ENCODE peak calls at places on chromosomes 6 and 20, in eight cellular contexts. One of them, this sample, is unnamed.

GRCh38 chr20:38842558-38842981 is 37.1 kb downstream of the PPP1R16B start:
- DNase-seq in germinal center: peak; percentile 93
- DNase-seq in HEK293T: no peak
- DNase-seq in C1 segment of cervical spinal cord: no peak
- DNase-seq in naive thymus-derived CD8-positive, alpha-beta T cell: peak; percentile 49
- DNase-seq in cardiac muscle cell: no peak
- DNase-seq in GM04504: no peak
- DNase-seq in activated T-helper 1 cell treated with anti-CD3 and anti-CD28 coated beads, Interleukin-2, amount 50 U/mL, for 16 hours: no peak
- DNase-seq in this sample: peak; percentile 45

GRCh38 chr6:47697925-47698324 is 455 bp upstream of the ADGRF4 start:
- DNase-seq in naive thymus-derived CD8-positive, alpha-beta T cell: no peak
- DNase-seq in cardiac muscle cell: no peak
- DNase-seq in GM04504: no peak
- DNase-seq in germinal center: no peak
- DNase-seq in activated T-helper 1 cell treated with anti-CD3 and anti-CD28 coated beads, Interleukin-2, amount 50 U/mL, for 16 hours: no peak
- DNase-seq in HEK293T: no peak
- DNase-seq in C1 segment of cervical spinal cord: no peak
- DNase-seq in this sample: no peak

GRCh38 chr6:52160468-52161104 is 25.6 kb upstream of the IL17A start:
- DNase-seq in cardiac muscle cell: no peak
- DNase-seq in naive thymus-derived CD8-positive, alpha-beta T cell: no peak
- DNase-seq in germinal center: no peak
- DNase-seq in HEK293T: no peak
- DNase-seq in C1 segment of cervical spinal cord: no peak
- DNase-seq in activated T-helper 1 cell treated with anti-CD3 and anti-CD28 coated beads, Interleukin-2, amount 50 U/mL, for 16 hours: no peak
- DNase-seq in GM04504: no peak
- DNase-seq in this sample: no peak

GRCh38 chr6:142925575-142926110 is 19.3 kb downstream of the HIVEP2 start:
- DNase-seq in activated T-helper 1 cell treated with anti-CD3 and anti-CD28 coated beads, Interleukin-2, amount 50 U/mL, for 16 hours: no peak
- DNase-seq in germinal center: no peak
- DNase-seq in cardiac muscle cell: no peak
- DNase-seq in HEK293T: no peak
- DNase-seq in C1 segment of cervical spinal cord: no peak
- DNase-seq in GM04504: no peak
- DNase-seq in naive thymus-derived CD8-positive, alpha-beta T cell: no peak
- DNase-seq in this sample: no peak

GRCh38 chr20:33676121-33676520 is 1.9 kb upstream of the NECAB3 start:
- DNase-seq in germinal center: peak; percentile 3
- DNase-seq in activated T-helper 1 cell treated with anti-CD3 and anti-CD28 coated beads, Interleukin-2, amount 50 U/mL, for 16 hours: no peak
- DNase-seq in GM04504: no peak
- DNase-seq in naive thymus-derived CD8-positive, alpha-beta T cell: no peak
- DNase-seq in cardiac muscle cell: no peak
- DNase-seq in HEK293T: no peak
- DNase-seq in C1 segment of cervical spinal cord: no peak
- DNase-seq in this sample: no peak

GRCh38 chr6:44043479-44044153 is 83.6 kb downstream of the MRPL14 start:
- DNase-seq in germinal center: no peak
- DNase-seq in C1 segment of cervical spinal cord: no peak
- DNase-seq in activated T-helper 1 cell treated with anti-CD3 and anti-CD28 coated beads, Interleukin-2, amount 50 U/mL, for 16 hours: no peak
- DNase-seq in naive thymus-derived CD8-positive, alpha-beta T cell: no peak
- DNase-seq in HEK293T: no peak
- DNase-seq in GM04504: no peak
- DNase-seq in cardiac muscle cell: no peak
- DNase-seq in this sample: no peak

GRCh38 chr6:163457637-163458561 is 43.4 kb downstream of the QKI start:
- DNase-seq in activated T-helper 1 cell treated with anti-CD3 and anti-CD28 coated beads, Interleukin-2, amount 50 U/mL, for 16 hours: no peak
- DNase-seq in GM04504: peak; percentile 79
- DNase-seq in naive thymus-derived CD8-positive, alpha-beta T cell: no peak
- DNase-seq in C1 segment of cervical spinal cord: no peak
- DNase-seq in germinal center: no peak
- DNase-seq in HEK293T: no peak
- DNase-seq in cardiac muscle cell: peak; percentile 44
- DNase-seq in this sample: no peak

GRCh38 chr6:136077834-136078576 is 172.1 kb downstream of the MTFR2 start:
- DNase-seq in HEK293T: no peak
- DNase-seq in C1 segment of cervical spinal cord: no peak
- DNase-seq in activated T-helper 1 cell treated with anti-CD3 and anti-CD28 coated beads, Interleukin-2, amount 50 U/mL, for 16 hours: no peak
- DNase-seq in cardiac muscle cell: no peak
- DNase-seq in germinal center: no peak
- DNase-seq in naive thymus-derived CD8-positive, alpha-beta T cell: no peak
- DNase-seq in GM04504: peak; percentile 93
- DNase-seq in this sample: no peak

GRCh38 chr6:111721677-111722219 is 116.1 kb upstream of the TRAF3IP2 start:
- DNase-seq in GM04504: no peak
- DNase-seq in germinal center: peak; percentile 73
- DNase-seq in HEK293T: peak; percentile 60
- DNase-seq in C1 segment of cervical spinal cord: no peak
- DNase-seq in cardiac muscle cell: no peak
- DNase-seq in naive thymus-derived CD8-positive, alpha-beta T cell: no peak
- DNase-seq in activated T-helper 1 cell treated with anti-CD3 and anti-CD28 coated beads, Interleukin-2, amount 50 U/mL, for 16 hours: no peak
- DNase-seq in this sample: peak; percentile 40

GRCh38 chr6:712805-713204 is 19.9 kb upstream of the EXOC2 start:
- DNase-seq in naive thymus-derived CD8-positive, alpha-beta T cell: no peak
- DNase-seq in germinal center: no peak
- DNase-seq in activated T-helper 1 cell treated with anti-CD3 and anti-CD28 coated beads, Interleukin-2, amount 50 U/mL, for 16 hours: no peak
- DNase-seq in C1 segment of cervical spinal cord: no peak
- DNase-seq in HEK293T: no peak
- DNase-seq in GM04504: no peak
- DNase-seq in cardiac muscle cell: no peak
- DNase-seq in this sample: no peak

GRCh38 chr6:30520480-30520992 is 31.2 kb downstream of the HLA-E start:
- DNase-seq in C1 segment of cervical spinal cord: no peak
- DNase-seq in germinal center: no peak
- DNase-seq in naive thymus-derived CD8-positive, alpha-beta T cell: no peak
- DNase-seq in GM04504: no peak
- DNase-seq in cardiac muscle cell: no peak
- DNase-seq in activated T-helper 1 cell treated with anti-CD3 and anti-CD28 coated beads, Interleukin-2, amount 50 U/mL, for 16 hours: no peak
- DNase-seq in HEK293T: no peak
- DNase-seq in this sample: no peak

GRCh38 chr6:161374971-161375873 is 101.4 kb upstream of the AGPAT4 start:
- DNase-seq in activated T-helper 1 cell treated with anti-CD3 and anti-CD28 coated beads, Interleukin-2, amount 50 U/mL, for 16 hours: no peak
- DNase-seq in GM04504: no peak
- DNase-seq in HEK293T: peak; percentile 33
- DNase-seq in cardiac muscle cell: peak; percentile 48
- DNase-seq in C1 segment of cervical spinal cord: peak; percentile 51
- DNase-seq in naive thymus-derived CD8-positive, alpha-beta T cell: no peak
- DNase-seq in germinal center: no peak
- DNase-seq in this sample: no peak

GRCh38 chr6:121505284-121505683 is 69.8 kb downstream of the GJA1 start:
- DNase-seq in naive thymus-derived CD8-positive, alpha-beta T cell: no peak
- DNase-seq in HEK293T: no peak
- DNase-seq in GM04504: no peak
- DNase-seq in C1 segment of cervical spinal cord: no peak
- DNase-seq in germinal center: no peak
- DNase-seq in cardiac muscle cell: no peak
- DNase-seq in activated T-helper 1 cell treated with anti-CD3 and anti-CD28 coated beads, Interleukin-2, amount 50 U/mL, for 16 hours: no peak
- DNase-seq in this sample: no peak

GRCh38 chr20:18731940-18732339 is 81.6 kb upstream of the SCP2D1 start:
- DNase-seq in germinal center: no peak
- DNase-seq in cardiac muscle cell: no peak
- DNase-seq in naive thymus-derived CD8-positive, alpha-beta T cell: no peak
- DNase-seq in GM04504: no peak
- DNase-seq in C1 segment of cervical spinal cord: no peak
- DNase-seq in HEK293T: no peak
- DNase-seq in activated T-helper 1 cell treated with anti-CD3 and anti-CD28 coated beads, Interleukin-2, amount 50 U/mL, for 16 hours: no peak
- DNase-seq in this sample: no peak

GRCh38 chr6:134619077-134619476 is 301.2 kb upstream of the SGK1 start:
- DNase-seq in C1 segment of cervical spinal cord: no peak
- DNase-seq in activated T-helper 1 cell treated with anti-CD3 and anti-CD28 coated beads, Interleukin-2, amount 50 U/mL, for 16 hours: no peak
- DNase-seq in HEK293T: no peak
- DNase-seq in cardiac muscle cell: no peak
- DNase-seq in GM04504: no peak
- DNase-seq in germinal center: no peak
- DNase-seq in naive thymus-derived CD8-positive, alpha-beta T cell: no peak
- DNase-seq in this sample: no peak

GRCh38 chr6:156685823-156686428 is 91.3 kb upstream of the ARID1B start:
- DNase-seq in naive thymus-derived CD8-positive, alpha-beta T cell: no peak
- DNase-seq in HEK293T: no peak
- DNase-seq in GM04504: no peak
- DNase-seq in C1 segment of cervical spinal cord: peak; percentile 22
- DNase-seq in activated T-helper 1 cell treated with anti-CD3 and anti-CD28 coated beads, Interleukin-2, amount 50 U/mL, for 16 hours: no peak
- DNase-seq in cardiac muscle cell: no peak
- DNase-seq in germinal center: no peak
- DNase-seq in this sample: no peak

This sample was measured in central memory CD4-positive, alpha-beta T cell.